ENCODE peak calls at places on chromosomes 12 and 14, in seven cellular contexts. One of them, this sample, is unnamed.

GRCh38 chr14:51776102-51776894 is 84.1 kb upstream of the GNG2 start:
- DNase-seq in cerebellar nuclear complex: no peak
- DNase-seq in non-pigmented ciliary epithelial cell: peak; percentile 46
- DNase-seq in CD4-positive, alpha-beta memory T cell: peak; percentile 17
- DNase-seq in B cell: peak; percentile 36
- DNase-seq in EL: peak; percentile 65
- DNase-seq in ecto neural progenitor cell: peak; percentile 82
- DNase-seq in this sample: peak; percentile 89

GRCh38 chr12:1670244-1670814 is 20.5 kb upstream of the ADIPOR2 start:
- DNase-seq in EL: no peak
- DNase-seq in non-pigmented ciliary epithelial cell: no peak
- DNase-seq in CD4-positive, alpha-beta memory T cell: no peak
- DNase-seq in ecto neural progenitor cell: no peak
- DNase-seq in B cell: no peak
- DNase-seq in cerebellar nuclear complex: no peak
- DNase-seq in this sample: peak; percentile 26

GRCh38 chr14:57641776-57642175 is 148.1 kb upstream of the CCDC198 start:
- DNase-seq in ecto neural progenitor cell: no peak
- DNase-seq in non-pigmented ciliary epithelial cell: no peak
- DNase-seq in EL: no peak
- DNase-seq in CD4-positive, alpha-beta memory T cell: no peak
- DNase-seq in cerebellar nuclear complex: no peak
- DNase-seq in B cell: no peak
- DNase-seq in this sample: no peak

GRCh38 chr14:67241416-67242362 is at the start of gene PALS1:
- DNase-seq in CD4-positive, alpha-beta memory T cell: no peak
- DNase-seq in ecto neural progenitor cell: no peak
- DNase-seq in EL: peak; percentile 82
- DNase-seq in non-pigmented ciliary epithelial cell: peak; percentile 61
- DNase-seq in cerebellar nuclear complex: no peak
- DNase-seq in B cell: peak; percentile 70
- DNase-seq in this sample: no peak

GRCh38 chr14:22047105-22047504 is 373.5 kb upstream of the OR4E1 start:
- DNase-seq in non-pigmented ciliary epithelial cell: no peak
- DNase-seq in cerebellar nuclear complex: no peak
- DNase-seq in B cell: no peak
- DNase-seq in ecto neural progenitor cell: peak; percentile 47
- DNase-seq in CD4-positive, alpha-beta memory T cell: peak; percentile 62
- DNase-seq in EL: no peak
- DNase-seq in this sample: peak; percentile 46

GRCh38 chr14:81219821-81220487 is 805 bp downstream of the GTF2A1 start:
- DNase-seq in non-pigmented ciliary epithelial cell: no peak
- DNase-seq in cerebellar nuclear complex: no peak
- DNase-seq in ecto neural progenitor cell: peak; percentile 64
- DNase-seq in CD4-positive, alpha-beta memory T cell: peak; percentile 76
- DNase-seq in B cell: peak; percentile 61
- DNase-seq in EL: no peak
- DNase-seq in this sample: no peak

GRCh38 chr14:63614964-63615363 is 26.7 kb downstream of the WDR89 start:
- DNase-seq in CD4-positive, alpha-beta memory T cell: no peak
- DNase-seq in EL: peak; percentile 44
- DNase-seq in cerebellar nuclear complex: no peak
- DNase-seq in B cell: no peak
- DNase-seq in non-pigmented ciliary epithelial cell: no peak
- DNase-seq in ecto neural progenitor cell: no peak
- DNase-seq in this sample: no peak

GRCh38 chr14:54562334-54562733 is 4.6 kb upstream of the SAMD4A start:
- DNase-seq in EL: peak; percentile 79
- DNase-seq in B cell: no peak
- DNase-seq in ecto neural progenitor cell: no peak
- DNase-seq in cerebellar nuclear complex: no peak
- DNase-seq in non-pigmented ciliary epithelial cell: no peak
- DNase-seq in CD4-positive, alpha-beta memory T cell: no peak
- DNase-seq in this sample: no peak

GRCh38 chr12:52006726-52007157 is at the start of gene TAMALIN:
- DNase-seq in B cell: peak; percentile 99
- DNase-seq in EL: peak; percentile 37
- DNase-seq in ecto neural progenitor cell: peak; percentile 83
- DNase-seq in non-pigmented ciliary epithelial cell: no peak
- DNase-seq in CD4-positive, alpha-beta memory T cell: peak; percentile 86
- DNase-seq in cerebellar nuclear complex: no peak
- DNase-seq in this sample: peak; percentile 64

GRCh38 chr12:64461634-64462414 is 9.9 kb downstream of the TBK1 start:
- DNase-seq in non-pigmented ciliary epithelial cell: peak; percentile 74
- DNase-seq in EL: peak; percentile 92
- DNase-seq in cerebellar nuclear complex: no peak
- DNase-seq in B cell: no peak
- DNase-seq in CD4-positive, alpha-beta memory T cell: no peak
- DNase-seq in ecto neural progenitor cell: no peak
- DNase-seq in this sample: no peak

GRCh38 chr12:1920971-1921370 is 2.5 kb upstream of the CACNA2D4 start:
- DNase-seq in cerebellar nuclear complex: no peak
- DNase-seq in CD4-positive, alpha-beta memory T cell: no peak
- DNase-seq in EL: no peak
- DNase-seq in ecto neural progenitor cell: peak; percentile 41
- DNase-seq in B cell: peak; percentile 63
- DNase-seq in non-pigmented ciliary epithelial cell: no peak
- DNase-seq in this sample: peak; percentile 31

GRCh38 chr12:132886529-132887477 is 602 bp downstream of the CHFR start:
- DNase-seq in EL: peak; percentile 34
- DNase-seq in cerebellar nuclear complex: no peak
- DNase-seq in B cell: no peak
- DNase-seq in ecto neural progenitor cell: no peak
- DNase-seq in non-pigmented ciliary epithelial cell: no peak
- DNase-seq in CD4-positive, alpha-beta memory T cell: no peak
- DNase-seq in this sample: no peak

GRCh38 chr12:63212316-63212715 is 61.3 kb upstream of the AVPR1A start:
- DNase-seq in CD4-positive, alpha-beta memory T cell: no peak
- DNase-seq in ecto neural progenitor cell: no peak
- DNase-seq in cerebellar nuclear complex: no peak
- DNase-seq in B cell: no peak
- DNase-seq in EL: no peak
- DNase-seq in non-pigmented ciliary epithelial cell: no peak
- DNase-seq in this sample: no peak

GRCh38 chr12:109861689-109862314 is 18.5 kb downstream of the GLTP start:
- DNase-seq in non-pigmented ciliary epithelial cell: no peak
- DNase-seq in ecto neural progenitor cell: no peak
- DNase-seq in B cell: no peak
- DNase-seq in EL: peak; percentile 39
- DNase-seq in cerebellar nuclear complex: no peak
- DNase-seq in CD4-positive, alpha-beta memory T cell: no peak
- DNase-seq in this sample: no peak

GRCh38 chr12:51721281-51721940 is 127.1 kb downstream of the FIGNL2 start:
- DNase-seq in non-pigmented ciliary epithelial cell: no peak
- DNase-seq in B cell: peak; percentile 50
- DNase-seq in ecto neural progenitor cell: peak; percentile 88
- DNase-seq in EL: no peak
- DNase-seq in cerebellar nuclear complex: peak; percentile 18
- DNase-seq in CD4-positive, alpha-beta memory T cell: peak; percentile 18
- DNase-seq in this sample: peak; percentile 81

GRCh38 chr12:125687820-125688219 is 622.6 kb downstream of the AACS start:
- DNase-seq in EL: no peak
- DNase-seq in B cell: no peak
- DNase-seq in CD4-positive, alpha-beta memory T cell: no peak
- DNase-seq in ecto neural progenitor cell: no peak
- DNase-seq in cerebellar nuclear complex: no peak
- DNase-seq in non-pigmented ciliary epithelial cell: no peak
- DNase-seq in this sample: no peak

This sample was measured in H9.